ENCODE peak calls at places on chromosomes 7 and 10, in seven cellular contexts. U is SK-N-SH, E is GM12891, F is K562, G is GM12878, R is H1, J is HepG2. P is an unnamed sample.

GRCh38 chr7:118771672-118772071 is 547.2 kb downstream of the ANKRD7 start:
- DNase-seq in U (no peak), E (no peak), F (no peak), G (no peak), R (no peak), J (no peak), P (no peak)

GRCh38 chr10:122140477-122140902 is 130.6 kb upstream of the BTBD16 start:
- DNase-seq in U (peak), E (no peak), F (no peak), G (no peak), R (no peak), J (no peak), P (no peak)

GRCh38 chr7:1693991-1694524 is 24.0 kb downstream of the ELFN1 start:
- DNase-seq in U (peak), E (peak), F (peak), G (no peak), R (peak), J (no peak), P (no peak)

GRCh38 chr10:46528171-46528671 is 28.2 kb downstream of the GPRIN2 start:
- DNase-seq in U (peak), E (no peak), F (no peak), G (no peak), R (no peak), J (no peak), P (no peak)

GRCh38 chr7:34452363-34452762 is 205.7 kb upstream of the NPSR1 start:
- DNase-seq in U (no peak), E (no peak), F (no peak), G (no peak), R (no peak), J (no peak), P (no peak)

GRCh38 chr7:35499226-35499625 is 195.7 kb downstream of the HERPUD2 start:
- DNase-seq in U (no peak), E (no peak), F (no peak), G (no peak), R (no peak), J (no peak), P (no peak)

GRCh38 chr7:91293136-91293535 is 28.9 kb downstream of the FZD1 start:
- DNase-seq in U (no peak), E (no peak), F (no peak), G (no peak), R (no peak), J (no peak), P (no peak)

GRCh38 chr10:21329995-21330627 is 195.4 kb downstream of the SKIDA1 start:
- DNase-seq in U (no peak), E (no peak), F (peak), G (no peak), R (no peak), J (peak), P (no peak)

GRCh38 chr7:36115448-36116321 is 37.4 kb upstream of the EEPD1 start:
- DNase-seq in U (peak), E (peak), F (peak), G (peak), R (no peak), J (peak), P (peak)

GRCh38 chr10:130558778-130559177 is 422.6 kb downstream of the GLRX3 start:
- DNase-seq in U (no peak), E (no peak), F (no peak), G (no peak), R (no peak), J (no peak), P (no peak)

GRCh38 chr7:42843209-42843800 is 68.6 kb downstream of the C7orf25 start:
- DNase-seq in U (peak), E (no peak), F (peak), G (no peak), R (no peak), J (peak), P (no peak)

GRCh38 chr7:151081170-151082101 is 827 bp upstream of the FASTK start:
- DNase-seq in U (peak), E (no peak), F (peak), G (no peak), R (peak), J (no peak), P (no peak)

GRCh38 chr10:126940670-126941069 is 35.4 kb downstream of the DOCK1 start:
- DNase-seq in U (no peak), E (no peak), F (no peak), G (no peak), R (no peak), J (no peak), P (no peak)

GRCh38 chr7:84027678-84028077 is 166.9 kb downstream of the SEMA3A start:
- DNase-seq in U (no peak), E (no peak), F (no peak), G (no peak), R (no peak), J (no peak), P (no peak)

GRCh38 chr10:127986543-127987466 is 79.9 kb downstream of the PTPRE start:
- DNase-seq in U (no peak), E (no peak), F (no peak), G (no peak), R (no peak), J (no peak), P (no peak)

GRCh38 chr7:135801877-135802276 is 53.3 kb upstream of the FAM180A start:
- DNase-seq in U (no peak), E (no peak), F (no peak), G (no peak), R (no peak), J (no peak), P (no peak)

GRCh38 chr10:78304091-78305045 is 270.7 kb downstream of the RPS24 start:
- DNase-seq in U (no peak), E (no peak), F (no peak), G (no peak), R (peak), J (no peak), P (no peak)

GRCh38 chr7:77887567-77887966 is 89.0 kb downstream of the PHTF2 start:
- DNase-seq in U (no peak), E (no peak), F (no peak), G (no peak), R (no peak), J (no peak), P (no peak)

GRCh38 chr10:82084496-82084895 is 209.5 kb downstream of the NRG3 start:
- DNase-seq in U (no peak), E (no peak), F (no peak), G (no peak), R (no peak), J (no peak), P (no peak)

GRCh38 chr10:11397077-11397476 is 214.4 kb downstream of the USP6NL start:
- DNase-seq in U (no peak), E (no peak), F (no peak), G (no peak), R (no peak), J (no peak), P (no peak)

GRCh38 chr7:2820508-2820934 is 23.6 kb downstream of the GNA12 start:
- DNase-seq in U (no peak), E (no peak), F (no peak), G (no peak), R (no peak), J (peak), P (no peak)

GRCh38 chr10:110430369-110431273 is 67.1 kb upstream of the DUSP5 start:
- DNase-seq in U (no peak), E (no peak), F (no peak), G (no peak), R (no peak), J (no peak), P (no peak)

GRCh38 chr10:96588601-96589419 is 2.0 kb upstream of the TM9SF3 start:
- DNase-seq in U (no peak), E (no peak), F (no peak), G (peak), R (no peak), J (no peak), P (no peak)

GRCh38 chr7:73715648-73716317 is 3.7 kb downstream of the STX1A start:
- DNase-seq in U (no peak), E (no peak), F (peak), G (no peak), R (no peak), J (peak), P (no peak)

GRCh38 chr10:30639946-30640786 is 10.6 kb upstream of the LYZL2 start:
- DNase-seq in U (peak), E (no peak), F (peak), G (no peak), R (no peak), J (peak), P (peak)

GRCh38 chr7:24381919-24382505 is 98.0 kb downstream of the NPY start:
- DNase-seq in U (peak), E (peak), F (peak), G (no peak), R (no peak), J (peak), P (peak)

GRCh38 chr10:22672594-22673392 is 41.6 kb downstream of the PIP4K2A start:
- DNase-seq in U (no peak), E (no peak), F (peak), G (no peak), R (no peak), J (no peak), P (no peak)

GRCh38 chr7:36075561-36075960 is 77.5 kb upstream of the EEPD1 start:
- DNase-seq in U (no peak), E (no peak), F (no peak), G (no peak), R (no peak), J (no peak), P (no peak)

GRCh38 chr7:31883761-31884164 is 186.4 kb downstream of the PDE1C start:
- DNase-seq in U (no peak), E (no peak), F (no peak), G (no peak), R (no peak), J (no peak), P (no peak)

GRCh38 chr10:131195552-131196159 is 115.9 kb downstream of the TCERG1L start:
- DNase-seq in U (no peak), E (no peak), F (no peak), G (no peak), R (peak), J (no peak), P (no peak)

GRCh38 chr7:4996696-4997222 is 37.8 kb upstream of the MMD2 start:
- DNase-seq in U (no peak), E (no peak), F (no peak), G (no peak), R (no peak), J (no peak), P (no peak)

GRCh38 chr10:35335718-35336083 is 608 bp upstream of the CCNY start:
- DNase-seq in U (no peak), E (no peak), F (peak), G (no peak), R (peak), J (no peak), P (no peak)

GRCh38 chr7:28542410-28542809 is 130.1 kb downstream of the CREB5 start:
- DNase-seq in U (peak), E (no peak), F (no peak), G (no peak), R (no peak), J (no peak), P (no peak)

GRCh38 chr10:978826-979421 is 9.3 kb upstream of the GTPBP4 start:
- DNase-seq in U (no peak), E (no peak), F (no peak), G (no peak), R (no peak), J (no peak), P (no peak)

GRCh38 chr7:133489906-133490305 is 237.0 kb downstream of the EXOC4 start:
- DNase-seq in U (no peak), E (no peak), F (no peak), G (no peak), R (no peak), J (no peak), P (no peak)

GRCh38 chr7:898855-899681 is 22.7 kb downstream of the GET4 start:
- DNase-seq in U (no peak), E (no peak), F (peak), G (no peak), R (no peak), J (no peak), P (no peak)

GRCh38 chr10:47332946-47333345 is 10.7 kb downstream of the GDF2 start:
- DNase-seq in U (no peak), E (no peak), F (no peak), G (no peak), R (no peak), J (no peak), P (no peak)

GRCh38 chr7:39313958-39314357 is 252.2 kb upstream of the YAE1 start:
- DNase-seq in U (no peak), E (no peak), F (no peak), G (no peak), R (no peak), J (no peak), P (no peak)
- TF ChIP-seq TAF1 in U (no peak), E (no peak), F (no peak), G (no peak), R (no peak), J (no peak), P (no peak)

DNA sequence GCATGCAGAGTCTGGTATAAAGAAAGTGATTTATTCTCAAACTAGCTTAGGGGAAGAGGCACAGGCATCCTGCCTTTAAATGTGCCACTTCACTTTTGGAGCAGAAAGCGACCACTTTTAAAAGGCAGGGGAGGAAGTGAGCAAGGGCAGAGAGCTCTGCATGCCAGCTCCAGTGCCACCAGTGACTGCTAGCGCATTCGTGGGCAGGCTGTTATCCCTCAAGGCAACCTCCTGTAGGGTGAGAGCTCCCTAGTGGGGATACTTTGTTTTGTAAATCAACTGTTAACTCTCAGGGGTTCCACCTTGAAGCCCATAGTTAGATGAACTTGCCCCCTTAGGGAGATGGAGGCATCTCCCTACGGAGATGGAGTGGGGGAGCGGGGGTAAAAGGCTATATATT is 29.4 kb upstream of the GRB10 start:
- DNase-seq in U (no peak), E (no peak), F (no peak), G (no peak), R (no peak), J (no peak), P (no peak)
- TF ChIP-seq POLR2AphosphoS5 in U (no peak), E (no peak), F (no peak), G (no peak), R (no peak), J (no peak), P (no peak)

GRCh38 chr7:6016653-6016966 is 7.5 kb downstream of the AIMP2 start:
- DNase-seq in U (no peak), E (no peak), F (no peak), G (no peak), R (no peak), J (no peak), P (no peak)
- TF ChIP-seq TAF1 in U (no peak), E (no peak), F (no peak), G (no peak), R (no peak), J (no peak), P (no peak)

GRCh38 chr10:6692856-6693255 is 112.8 kb upstream of the PRKCQ start:
- DNase-seq in U (no peak), E (no peak), F (no peak), G (no peak), R (no peak), J (no peak), P (no peak)

GRCh38 chr10:6695519-6695918 is 115.4 kb upstream of the PRKCQ start:
- DNase-seq in U (no peak), E (no peak), F (no peak), G (no peak), R (no peak), J (no peak), P (no peak)

GRCh38 chr10:6699336-6699735 is 119.3 kb upstream of the PRKCQ start:
- DNase-seq in U (no peak), E (no peak), F (no peak), G (no peak), R (no peak), J (no peak), P (no peak)

GRCh38 chr10:6700066-6700465 is 120.0 kb upstream of the PRKCQ start:
- DNase-seq in U (no peak), E (no peak), F (no peak), G (no peak), R (no peak), J (no peak), P (no peak)

GRCh38 chr10:6694447-6695155 is 114.5 kb upstream of the PRKCQ start:
- DNase-seq in U (no peak), E (no peak), F (no peak), G (no peak), R (no peak), J (no peak), P (no peak)
- TF ChIP-seq POLR2AphosphoS5 in U (no peak), E (no peak), F (no peak), G (no peak), R (no peak), J (no peak), P (no peak)

GRCh38 chr10:117137911-117138642 is at the start of gene VAX1:
- DNase-seq in U (peak), E (no peak), F (no peak), G (no peak), R (peak), J (no peak), P (no peak)

GRCh38 chr10:117140525-117140902 is 2.4 kb upstream of the VAX1 start:
- DNase-seq in U (no peak), E (no peak), F (no peak), G (no peak), R (peak), J (no peak), P (no peak)

GRCh38 chr10:117139581-117140524 is 1.8 kb upstream of the VAX1 start:
- DNase-seq in U (peak), E (no peak), F (no peak), G (peak), R (peak), J (no peak), P (no peak)

GRCh38 chr10:117137031-117137910 is 799 bp downstream of the VAX1 start:
- DNase-seq in U (peak), E (no peak), F (no peak), G (no peak), R (peak), J (no peak), P (peak)

GRCh38 chr10:117138838-117139580 is 939 bp upstream of the VAX1 start:
- DNase-seq in U (peak), E (no peak), F (no peak), G (no peak), R (peak), J (no peak), P (no peak)
- TF ChIP-seq TAF1 in U (no peak), E (no peak), F (no peak), G (no peak), R (no peak), J (no peak), P (no peak)

DNA sequence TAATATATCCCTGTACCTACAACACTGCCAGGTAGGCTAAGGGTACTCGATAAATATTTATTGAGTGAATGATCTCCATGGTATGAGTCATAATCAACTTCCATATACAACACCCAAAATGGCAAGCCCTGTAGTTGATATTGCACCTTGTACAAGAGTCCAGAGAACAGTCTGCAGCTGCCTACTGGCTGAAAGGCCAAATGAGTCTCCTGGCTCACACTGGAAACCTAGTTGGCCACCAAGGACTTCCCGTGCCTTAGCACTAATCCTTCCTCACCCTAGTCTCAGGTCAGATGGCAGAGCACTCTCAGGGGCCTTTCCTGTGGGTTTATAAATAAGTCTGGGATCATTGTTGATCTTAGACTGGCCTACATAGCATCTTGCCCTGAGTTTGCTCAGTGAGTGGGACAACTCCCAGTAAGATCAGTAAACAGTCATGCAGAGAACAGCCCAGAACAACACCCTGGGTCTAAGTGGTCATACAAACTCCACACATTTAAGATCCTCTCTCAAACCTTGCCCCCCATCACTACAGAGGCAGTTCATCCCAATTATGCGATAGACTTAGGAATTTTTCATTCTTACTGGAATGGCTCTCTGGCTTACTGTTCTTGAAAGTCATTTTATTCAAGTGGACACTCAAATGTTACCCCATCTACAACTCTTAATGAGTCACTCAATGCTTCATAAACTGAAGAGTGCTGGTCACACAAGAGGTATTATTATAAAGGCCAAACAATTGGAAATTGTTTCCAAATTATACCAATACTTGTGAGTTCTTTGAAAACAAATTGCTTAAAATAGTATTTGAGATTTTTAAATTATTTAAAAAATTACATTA is 14.7 kb upstream of the SLC16A9 start:
- DNase-seq in U (no peak), E (no peak), F (no peak), G (no peak), R (no peak), J (no peak), P (no peak)
- TF ChIP-seq POLR2AphosphoS5 in U (no peak), E (no peak), F (no peak), G (no peak), R (no peak), J (no peak), P (no peak)

P was measured in GM12892.